ENCODE peak calls at places on chromosomes 16 and 17, in six cellular contexts. One of them, this sample, is unnamed.

GRCh38 chr17:35170968-35171771 is 23.0 kb downstream of the SLC35G3 start:
- ATAC-seq in HepG2: no peak
- ATAC-seq in K562: peak; percentile 57
- ATAC-seq in upper lobe of left lung: peak; percentile 39
- ATAC-seq in GM12878: peak; percentile 70
- ATAC-seq in HCT116: no peak
- ATAC-seq in this sample: no peak

GRCh38 chr17:39777534-39778365 is 40.0 kb downstream of the GRB7 start:
- ATAC-seq in HepG2: no peak
- ATAC-seq in K562: no peak
- ATAC-seq in upper lobe of left lung: no peak
- ATAC-seq in GM12878: peak; percentile 68
- ATAC-seq in HCT116: no peak
- ATAC-seq in this sample: no peak

GRCh38 chr16:71564377-71564967 is 12.4 kb downstream of the TAT start:
- ATAC-seq in upper lobe of left lung: peak; percentile 9
- ATAC-seq in HepG2: peak; percentile 26
- ATAC-seq in HCT116: peak; percentile 6
- ATAC-seq in K562: no peak
- ATAC-seq in GM12878: peak; percentile 1
- ATAC-seq in this sample: no peak

GRCh38 chr17:15381707-15382106 is 40.3 kb upstream of the TEKT3 start:
- ATAC-seq in HCT116: no peak
- ATAC-seq in HepG2: no peak
- ATAC-seq in GM12878: no peak
- ATAC-seq in K562: no peak
- ATAC-seq in upper lobe of left lung: no peak
- ATAC-seq in this sample: no peak

GRCh38 chr16:10086620-10087019 is 95.6 kb downstream of the GRIN2A start:
- ATAC-seq in HepG2: no peak
- ATAC-seq in K562: no peak
- ATAC-seq in upper lobe of left lung: no peak
- ATAC-seq in GM12878: no peak
- ATAC-seq in HCT116: no peak
- ATAC-seq in this sample: no peak

GRCh38 chr16:53081032-53081424 is 26.2 kb downstream of the CHD9 start:
- ATAC-seq in K562: no peak
- ATAC-seq in upper lobe of left lung: no peak
- ATAC-seq in HCT116: no peak
- ATAC-seq in GM12878: no peak
- ATAC-seq in HepG2: no peak
- ATAC-seq in this sample: no peak

GRCh38 chr17:35286120-35286781 is 43.4 kb downstream of the SLFN5 start:
- ATAC-seq in GM12878: peak; percentile 94
- ATAC-seq in K562: no peak
- ATAC-seq in HepG2: no peak
- ATAC-seq in HCT116: no peak
- ATAC-seq in upper lobe of left lung: no peak
- ATAC-seq in this sample: no peak

GRCh38 chr16:84617068-84617630 is 729 bp downstream of the COTL1 start:
- ATAC-seq in HepG2: peak; percentile 66
- ATAC-seq in GM12878: peak; percentile 50
- ATAC-seq in K562: peak; percentile 45
- ATAC-seq in HCT116: peak; percentile 12
- ATAC-seq in upper lobe of left lung: peak; percentile 4
- ATAC-seq in this sample: peak; percentile 4

GRCh38 chr16:55370762-55371482 is 46.9 kb downstream of the IRX6 start:
- ATAC-seq in HCT116: no peak
- ATAC-seq in GM12878: peak; percentile 71
- ATAC-seq in K562: peak; percentile 68
- ATAC-seq in upper lobe of left lung: peak; percentile 80
- ATAC-seq in HepG2: peak; percentile 86
- ATAC-seq in this sample: peak; percentile 71

GRCh38 chr17:68383120-68383442 is 74.2 kb downstream of the WIPI1 start:
- ATAC-seq in HCT116: peak; percentile 1
- ATAC-seq in upper lobe of left lung: no peak
- ATAC-seq in HepG2: no peak
- ATAC-seq in K562: no peak
- ATAC-seq in GM12878: no peak
- ATAC-seq in this sample: no peak

GRCh38 chr17:68382582-68383085 is 74.7 kb downstream of the WIPI1 start:
- ATAC-seq in HCT116: no peak
- ATAC-seq in K562: no peak
- ATAC-seq in HepG2: no peak
- ATAC-seq in GM12878: no peak
- ATAC-seq in upper lobe of left lung: no peak
- ATAC-seq in this sample: no peak

GRCh38 chr17:68384941-68385340 is 72.4 kb downstream of the WIPI1 start:
- ATAC-seq in K562: no peak
- ATAC-seq in upper lobe of left lung: no peak
- ATAC-seq in HCT116: no peak
- ATAC-seq in GM12878: no peak
- ATAC-seq in HepG2: no peak
- ATAC-seq in this sample: no peak

GRCh38 chr17:68385490-68386215 is 71.6 kb downstream of the WIPI1 start:
- ATAC-seq in K562: no peak
- ATAC-seq in upper lobe of left lung: no peak
- ATAC-seq in HepG2: no peak
- ATAC-seq in GM12878: no peak
- ATAC-seq in HCT116: no peak
- ATAC-seq in this sample: no peak

GRCh38 chr17:68383443-68384321 is 73.6 kb downstream of the WIPI1 start:
- ATAC-seq in GM12878: no peak
- ATAC-seq in K562: no peak
- ATAC-seq in upper lobe of left lung: peak; percentile 84
- ATAC-seq in HCT116: peak; percentile 62
- ATAC-seq in HepG2: peak; percentile 74
- ATAC-seq in this sample: peak; percentile 67
- H3K4me1 ChIP-seq in GM12878: no peaks in the 10 kb centered on the region
- H3K4me1 ChIP-seq in K562: no peaks in the 10 kb centered on the region
- H3K4me1 ChIP-seq in upper lobe of left lung: peaks cover 22% of the 10 kb centered on the region
- H3K4me1 ChIP-seq in HCT116: peaks cover 94% of the 10 kb centered on the region
- H3K4me1 ChIP-seq in HepG2: peaks cover 100% of the 10 kb centered on the region
- H3K4me1 ChIP-seq in this sample: no peaks in the 10 kb centered on the region

GRCh38 chr17:60142872-60143499 is 6.8 kb upstream of the CA4 start:
- ATAC-seq in GM12878: peak; percentile 93
- ATAC-seq in K562: peak; percentile 91
- ATAC-seq in HCT116: peak; percentile 88
- ATAC-seq in upper lobe of left lung: peak; percentile 89
- ATAC-seq in HepG2: peak; percentile 82
- ATAC-seq in this sample: peak; percentile 54

GRCh38 chr17:60141111-60142018 is 8.4 kb upstream of the CA4 start:
- ATAC-seq in K562: no peak
- ATAC-seq in HepG2: no peak
- ATAC-seq in HCT116: peak; percentile 4
- ATAC-seq in GM12878: no peak
- ATAC-seq in upper lobe of left lung: peak; percentile 33
- ATAC-seq in this sample: no peak

GRCh38 chr17:60137731-60138130 is 12.0 kb upstream of the CA4 start:
- ATAC-seq in K562: no peak
- ATAC-seq in HepG2: no peak
- ATAC-seq in HCT116: no peak
- ATAC-seq in GM12878: no peak
- ATAC-seq in upper lobe of left lung: no peak
- ATAC-seq in this sample: no peak

GRCh38 chr17:60138769-60139437 is 10.9 kb upstream of the CA4 start:
- ATAC-seq in HepG2: no peak
- ATAC-seq in GM12878: no peak
- ATAC-seq in K562: no peak
- ATAC-seq in HCT116: no peak
- ATAC-seq in upper lobe of left lung: no peak
- ATAC-seq in this sample: no peak

DNA sequence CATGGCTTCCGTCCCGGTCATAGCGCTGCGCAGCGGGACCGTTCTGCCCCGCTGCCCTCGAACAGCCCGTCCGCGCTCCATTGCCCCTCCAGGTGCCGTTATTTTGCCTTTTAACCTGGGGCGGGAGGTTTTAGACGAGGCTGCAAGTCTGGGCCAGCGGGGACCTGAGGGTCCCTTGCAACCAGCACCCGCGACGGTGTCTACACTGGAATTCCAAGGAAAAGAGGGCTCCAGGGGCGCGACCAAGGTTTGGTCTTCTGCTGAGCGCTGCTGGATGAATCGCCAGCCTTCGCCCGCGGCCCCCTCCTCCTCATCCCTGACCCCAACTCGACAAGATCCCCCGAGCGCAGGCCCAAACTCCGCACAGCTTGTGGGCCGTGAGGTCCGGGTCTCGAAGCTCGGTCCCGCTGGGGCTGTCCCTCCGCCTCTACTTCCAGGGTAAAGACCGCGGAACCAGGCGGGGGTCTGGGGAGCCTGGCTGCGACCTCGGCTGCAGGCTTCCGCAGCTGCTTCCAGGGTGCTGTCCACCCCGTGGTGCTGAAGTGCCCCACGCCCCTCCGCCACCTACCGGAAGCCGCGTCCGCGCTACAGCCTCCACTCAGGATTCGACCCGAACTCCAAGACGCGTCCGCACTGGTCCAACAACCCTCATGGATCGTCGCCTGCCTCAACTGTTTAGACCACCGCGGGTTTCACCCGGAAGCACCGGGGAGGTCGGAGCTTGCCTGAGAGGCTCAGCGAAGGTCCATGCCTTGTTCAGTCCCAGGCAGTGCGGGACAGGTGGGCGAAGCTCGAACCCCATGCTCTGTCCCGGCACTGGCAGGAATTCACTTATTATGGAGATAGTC is 10.1 kb upstream of the CA4 start:
- ATAC-seq in upper lobe of left lung: peak; percentile 66
- ATAC-seq in GM12878: peak; percentile 24
- ATAC-seq in K562: peak; percentile 58
- ATAC-seq in HepG2: peak; percentile 62
- ATAC-seq in HCT116: no peak
- ATAC-seq in this sample: no peak
- TF ChIP-seq POLR2AphosphoS5 in upper lobe of left lung: no peak
- TF ChIP-seq POLR2AphosphoS5 in GM12878: no peak
- TF ChIP-seq POLR2AphosphoS5 in K562: no peak
- TF ChIP-seq POLR2AphosphoS5 in HepG2: no peak
- TF ChIP-seq POLR2AphosphoS5 in HCT116: no peak
- TF ChIP-seq POLR2AphosphoS5 in this sample: no peak

GRCh38 chr17:7497228-7497627 is 13.1 kb downstream of the POLR2A start:
- ATAC-seq in upper lobe of left lung: peak; percentile 80
- ATAC-seq in GM12878: no peak
- ATAC-seq in HepG2: no peak
- ATAC-seq in K562: no peak
- ATAC-seq in HCT116: no peak
- ATAC-seq in this sample: peak; percentile 31

GRCh38 chr17:7497636-7498035 is 13.5 kb downstream of the POLR2A start:
- ATAC-seq in K562: no peak
- ATAC-seq in upper lobe of left lung: no peak
- ATAC-seq in HepG2: no peak
- ATAC-seq in HCT116: no peak
- ATAC-seq in GM12878: no peak
- ATAC-seq in this sample: no peak

GRCh38 chr17:7499161-7499560 is 15.0 kb downstream of the POLR2A start:
- ATAC-seq in HepG2: no peak
- ATAC-seq in K562: no peak
- ATAC-seq in HCT116: no peak
- ATAC-seq in GM12878: no peak
- ATAC-seq in upper lobe of left lung: no peak
- ATAC-seq in this sample: no peak

GRCh38 chr17:7495906-7496434 is 11.8 kb downstream of the POLR2A start:
- ATAC-seq in HepG2: no peak
- ATAC-seq in HCT116: no peak
- ATAC-seq in GM12878: no peak
- ATAC-seq in K562: no peak
- ATAC-seq in upper lobe of left lung: no peak
- ATAC-seq in this sample: no peak

DNA sequence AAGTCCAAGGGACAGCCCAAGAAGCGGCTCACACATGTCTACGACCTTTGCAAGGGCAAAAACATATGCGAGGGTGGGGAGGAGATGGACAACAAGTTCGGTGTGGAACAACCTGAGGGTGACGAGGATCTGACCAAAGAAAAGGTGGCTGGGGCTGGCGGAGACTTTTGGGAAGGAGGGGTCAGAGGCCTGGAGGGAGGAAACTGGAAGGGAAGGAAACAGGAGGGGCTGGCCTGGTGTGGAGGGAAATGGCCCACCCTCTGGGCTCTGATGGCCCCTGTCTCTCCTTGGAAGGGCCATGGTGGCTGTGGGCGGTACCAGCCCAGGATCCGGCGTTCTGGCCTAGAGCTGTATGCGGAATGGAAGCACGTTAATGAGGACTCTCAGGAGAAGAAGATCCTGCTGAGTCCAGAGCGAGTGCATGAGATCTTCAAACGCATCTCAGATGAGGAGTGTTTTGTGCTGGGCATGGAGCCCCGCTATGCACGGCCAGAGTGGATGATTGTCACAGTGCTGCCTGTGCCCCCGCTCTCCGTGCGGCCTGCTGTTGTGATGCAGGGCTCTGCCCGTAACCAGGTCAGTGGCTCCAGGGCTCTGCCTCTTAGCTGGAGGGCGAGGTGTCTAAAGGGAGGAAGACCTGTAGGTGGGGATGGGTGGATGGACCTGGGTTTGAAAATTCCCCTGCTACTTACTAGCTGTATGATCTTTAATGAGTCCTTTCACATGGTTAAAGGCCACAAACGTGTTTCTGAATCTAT is 12.5 kb downstream of the POLR2A start:
- ATAC-seq in GM12878: no peak
- ATAC-seq in K562: no peak
- ATAC-seq in upper lobe of left lung: no peak
- ATAC-seq in HCT116: peak; percentile 26
- ATAC-seq in HepG2: no peak
- ATAC-seq in this sample: no peak
- TF ChIP-seq POLR2A in GM12878: peak; percentile 41
- TF ChIP-seq POLR2A in K562: no peak
- TF ChIP-seq POLR2A in upper lobe of left lung: no peak
- TF ChIP-seq POLR2A in HCT116: no peak
- TF ChIP-seq POLR2A in HepG2: no peak
- TF ChIP-seq POLR2A in this sample: no peak

GRCh38 chr16:87764600-87765472 is 950 bp downstream of the KLHDC4 start:
- ATAC-seq in upper lobe of left lung: no peak
- ATAC-seq in HCT116: peak; percentile 16
- ATAC-seq in HepG2: peak; percentile 20
- ATAC-seq in K562: no peak
- ATAC-seq in GM12878: peak; percentile 9
- ATAC-seq in this sample: no peak

GRCh38 chr16:87765776-87766484 is at the start of gene KLHDC4:
- ATAC-seq in HCT116: peak; percentile 84
- ATAC-seq in K562: peak; percentile 91
- ATAC-seq in HepG2: peak; percentile 90
- ATAC-seq in upper lobe of left lung: peak; percentile 97
- ATAC-seq in GM12878: peak; percentile 90
- ATAC-seq in this sample: peak; percentile 93

GRCh38 chr16:87762620-87763019 is 3.2 kb downstream of the KLHDC4 start:
- ATAC-seq in K562: no peak
- ATAC-seq in GM12878: no peak
- ATAC-seq in HCT116: no peak
- ATAC-seq in upper lobe of left lung: no peak
- ATAC-seq in HepG2: no peak
- ATAC-seq in this sample: no peak

GRCh38 chr16:87766485-87766797 is 655 bp upstream of the KLHDC4 start:
- ATAC-seq in upper lobe of left lung: no peak
- ATAC-seq in K562: peak; percentile 17
- ATAC-seq in HCT116: no peak
- ATAC-seq in GM12878: no peak
- ATAC-seq in HepG2: no peak
- ATAC-seq in this sample: no peak

DNA sequence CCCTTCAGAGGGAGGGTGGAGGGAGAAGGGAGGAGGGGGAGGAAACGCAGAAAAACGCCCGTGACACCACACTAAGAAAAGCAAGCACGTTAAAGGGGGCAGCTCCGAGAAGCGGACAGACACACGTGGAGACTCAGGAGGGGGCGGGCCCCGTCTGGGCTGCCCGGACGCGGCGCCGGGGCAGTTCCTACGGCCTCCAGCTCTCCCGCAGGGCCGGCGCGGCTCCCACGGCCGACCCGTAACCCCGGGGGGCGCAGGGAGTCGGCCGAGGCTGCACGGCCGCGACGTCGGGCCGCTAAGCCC is 362 bp downstream of the KLHDC4 start:
- ATAC-seq in HCT116: peak; percentile 55
- ATAC-seq in K562: peak; percentile 57
- ATAC-seq in GM12878: peak; percentile 49
- ATAC-seq in upper lobe of left lung: peak; percentile 39
- ATAC-seq in HepG2: peak; percentile 62
- ATAC-seq in this sample: peak; percentile 42
- H3K4me1 ChIP-seq in HCT116: peaks cover 29% of the 10 kb centered on the region
- H3K4me1 ChIP-seq in K562: peaks cover 25% of the 10 kb centered on the region
- H3K4me1 ChIP-seq in GM12878: peaks cover 6% of the 10 kb centered on the region
- H3K4me1 ChIP-seq in upper lobe of left lung: peaks cover 30% of the 10 kb centered on the region
- H3K4me1 ChIP-seq in HepG2: peaks cover 45% of the 10 kb centered on the region
- H3K4me1 ChIP-seq in this sample: no peaks in the 10 kb centered on the region